ENCODE peak calls at places on chromosomes 11 and 22, in eight cellular contexts. One of them, this sample, is unnamed.

GRCh38 chr11:46200537-46201281 is 76.8 kb upstream of the CREB3L1 start:
- DNase-seq in GM12865: no peak
- DNase-seq in PC-9: no peak
- DNase-seq in gastrocnemius medialis: no peak
- DNase-seq in psoas muscle: no peak
- DNase-seq in tibial nerve: no peak
- DNase-seq in brain microvascular endothelial cell: no peak
- DNase-seq in esophagus squamous epithelium: no peak
- DNase-seq in this sample: no peak

GRCh38 chr11:96073536-96073935 is 149.6 kb upstream of the MTMR2 start:
- DNase-seq in GM12865: no peak
- DNase-seq in PC-9: no peak
- DNase-seq in gastrocnemius medialis: no peak
- DNase-seq in psoas muscle: no peak
- DNase-seq in tibial nerve: no peak
- DNase-seq in brain microvascular endothelial cell: no peak
- DNase-seq in esophagus squamous epithelium: no peak
- DNase-seq in this sample: peak

GRCh38 chr11:74311352-74311926 is at the start of gene P4HA3:
- DNase-seq in GM12865: peak
- DNase-seq in PC-9: no peak
- DNase-seq in gastrocnemius medialis: peak
- DNase-seq in psoas muscle: peak
- DNase-seq in tibial nerve: peak
- DNase-seq in brain microvascular endothelial cell: peak
- DNase-seq in esophagus squamous epithelium: no peak
- DNase-seq in this sample: no peak

GRCh38 chr11:77699425-77699824 is 61.8 kb upstream of the CLNS1A start:
- DNase-seq in GM12865: no peak
- DNase-seq in PC-9: no peak
- DNase-seq in gastrocnemius medialis: no peak
- DNase-seq in psoas muscle: no peak
- DNase-seq in tibial nerve: no peak
- DNase-seq in brain microvascular endothelial cell: no peak
- DNase-seq in esophagus squamous epithelium: no peak
- DNase-seq in this sample: no peak

GRCh38 chr22:38878001-38878400 is 6.0 kb upstream of the CBX6 start:
- DNase-seq in GM12865: no peak
- DNase-seq in PC-9: no peak
- DNase-seq in gastrocnemius medialis: no peak
- DNase-seq in psoas muscle: no peak
- DNase-seq in tibial nerve: no peak
- DNase-seq in brain microvascular endothelial cell: no peak
- DNase-seq in esophagus squamous epithelium: no peak
- DNase-seq in this sample: no peak

GRCh38 chr11:61777234-61778090 is 14.9 kb downstream of the TMEM258 start:
- DNase-seq in GM12865: no peak
- DNase-seq in PC-9: no peak
- DNase-seq in gastrocnemius medialis: no peak
- DNase-seq in psoas muscle: peak
- DNase-seq in tibial nerve: peak
- DNase-seq in brain microvascular endothelial cell: no peak
- DNase-seq in esophagus squamous epithelium: no peak
- DNase-seq in this sample: no peak

GRCh38 chr11:63613517-63614135 is 607 bp downstream of the PLAAT3 start:
- DNase-seq in GM12865: peak
- DNase-seq in PC-9: peak
- DNase-seq in gastrocnemius medialis: peak
- DNase-seq in psoas muscle: peak
- DNase-seq in tibial nerve: peak
- DNase-seq in brain microvascular endothelial cell: no peak
- DNase-seq in esophagus squamous epithelium: no peak
- DNase-seq in this sample: no peak

GRCh38 chr11:117458275-117459120 is 130.8 kb downstream of the CEP164 start:
- DNase-seq in GM12865: peak
- DNase-seq in PC-9: no peak
- DNase-seq in gastrocnemius medialis: no peak
- DNase-seq in psoas muscle: no peak
- DNase-seq in tibial nerve: no peak
- DNase-seq in brain microvascular endothelial cell: no peak
- DNase-seq in esophagus squamous epithelium: no peak
- DNase-seq in this sample: peak

GRCh38 chr22:42316988-42317387 is 46.5 kb upstream of the TCF20 start:
- DNase-seq in GM12865: peak
- DNase-seq in PC-9: no peak
- DNase-seq in gastrocnemius medialis: no peak
- DNase-seq in psoas muscle: peak
- DNase-seq in tibial nerve: peak
- DNase-seq in brain microvascular endothelial cell: no peak
- DNase-seq in esophagus squamous epithelium: no peak
- DNase-seq in this sample: peak

GRCh38 chr11:1654388-1655167 is 25.0 kb downstream of the KRTAP5-5 start:
- DNase-seq in GM12865: no peak
- DNase-seq in PC-9: no peak
- DNase-seq in gastrocnemius medialis: no peak
- DNase-seq in psoas muscle: no peak
- DNase-seq in tibial nerve: no peak
- DNase-seq in brain microvascular endothelial cell: no peak
- DNase-seq in esophagus squamous epithelium: no peak
- DNase-seq in this sample: no peak
- TF ChIP-seq CTCF in GM12865: no peak
- TF ChIP-seq CTCF in PC-9: no peak
- TF ChIP-seq CTCF in gastrocnemius medialis: no peak
- TF ChIP-seq CTCF in psoas muscle: no peak
- TF ChIP-seq CTCF in tibial nerve: no peak
- TF ChIP-seq CTCF in brain microvascular endothelial cell: no peak
- TF ChIP-seq CTCF in esophagus squamous epithelium: no peak
- TF ChIP-seq CTCF in this sample: no peak

DNA sequence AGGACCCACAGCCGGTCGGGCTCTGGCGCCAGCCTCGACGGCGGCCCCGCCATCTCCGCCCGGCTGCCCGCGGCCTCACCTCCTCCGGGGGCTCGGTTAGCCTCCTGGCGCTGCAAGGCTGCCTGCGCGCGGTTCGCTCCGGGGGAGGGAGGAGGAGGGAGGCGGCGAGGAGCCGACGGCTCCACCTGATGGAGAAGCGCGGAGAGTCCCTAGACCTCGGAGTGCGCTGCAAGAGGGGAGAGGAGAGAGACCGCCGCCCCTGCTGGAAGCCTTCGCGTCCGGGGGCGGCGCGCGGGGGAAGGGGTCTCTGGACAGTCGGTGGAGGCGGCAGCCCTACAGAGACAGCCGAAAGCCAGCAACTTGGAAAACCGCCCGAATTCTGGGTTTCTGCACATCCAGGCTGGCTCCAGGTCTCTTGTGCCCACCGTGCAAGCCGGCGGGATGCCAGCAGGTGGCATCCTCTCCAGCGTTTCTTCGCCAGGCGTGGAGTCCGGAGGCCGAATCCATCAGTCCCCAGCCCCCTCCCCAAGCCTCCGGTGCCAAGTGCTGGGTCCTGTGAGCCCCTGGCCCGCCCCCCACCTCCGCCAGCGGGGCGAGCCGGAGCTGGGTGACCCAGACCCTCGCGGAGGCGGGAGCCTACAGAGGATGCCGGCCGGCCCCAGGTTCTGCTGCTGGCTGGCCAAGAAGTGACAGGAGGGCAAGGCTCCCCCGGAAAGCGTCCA is 2.9 kb upstream of the KIRREL3 start:
- DNase-seq in GM12865: peak
- DNase-seq in PC-9: no peak
- DNase-seq in gastrocnemius medialis: no peak
- DNase-seq in psoas muscle: no peak
- DNase-seq in tibial nerve: no peak
- DNase-seq in brain microvascular endothelial cell: no peak
- DNase-seq in esophagus squamous epithelium: no peak
- DNase-seq in this sample: no peak
- TF ChIP-seq CTCF in GM12865: peak
- TF ChIP-seq CTCF in PC-9: no peak
- TF ChIP-seq CTCF in gastrocnemius medialis: no peak
- TF ChIP-seq CTCF in psoas muscle: no peak
- TF ChIP-seq CTCF in tibial nerve: no peak
- TF ChIP-seq CTCF in brain microvascular endothelial cell: peak
- TF ChIP-seq CTCF in esophagus squamous epithelium: no peak
- TF ChIP-seq CTCF in this sample: peak

GRCh38 chr11:2173150-2173693 is 1.6 kb upstream of the TH start:
- DNase-seq in GM12865: no peak
- DNase-seq in PC-9: no peak
- DNase-seq in gastrocnemius medialis: no peak
- DNase-seq in psoas muscle: no peak
- DNase-seq in tibial nerve: no peak
- DNase-seq in brain microvascular endothelial cell: no peak
- DNase-seq in esophagus squamous epithelium: no peak
- DNase-seq in this sample: no peak
- TF ChIP-seq CTCF in GM12865: peak
- TF ChIP-seq CTCF in PC-9: peak
- TF ChIP-seq CTCF in gastrocnemius medialis: no peak
- TF ChIP-seq CTCF in psoas muscle: no peak
- TF ChIP-seq CTCF in tibial nerve: no peak
- TF ChIP-seq CTCF in brain microvascular endothelial cell: peak
- TF ChIP-seq CTCF in esophagus squamous epithelium: no peak
- TF ChIP-seq CTCF in this sample: peak

GRCh38 chr22:35174398-35174797 is 82.9 kb upstream of the HMGXB4 start:
- DNase-seq in GM12865: no peak
- DNase-seq in PC-9: no peak
- DNase-seq in gastrocnemius medialis: no peak
- DNase-seq in psoas muscle: no peak
- DNase-seq in tibial nerve: no peak
- DNase-seq in brain microvascular endothelial cell: no peak
- DNase-seq in esophagus squamous epithelium: no peak
- DNase-seq in this sample: no peak

GRCh38 chr22:35173655-35174054 is 83.6 kb upstream of the HMGXB4 start:
- DNase-seq in GM12865: no peak
- DNase-seq in PC-9: no peak
- DNase-seq in gastrocnemius medialis: no peak
- DNase-seq in psoas muscle: no peak
- DNase-seq in tibial nerve: no peak
- DNase-seq in brain microvascular endothelial cell: no peak
- DNase-seq in esophagus squamous epithelium: no peak
- DNase-seq in this sample: no peak

GRCh38 chr22:35175392-35175791 is 81.9 kb upstream of the HMGXB4 start:
- DNase-seq in GM12865: no peak
- DNase-seq in PC-9: no peak
- DNase-seq in gastrocnemius medialis: no peak
- DNase-seq in psoas muscle: no peak
- DNase-seq in tibial nerve: no peak
- DNase-seq in brain microvascular endothelial cell: no peak
- DNase-seq in esophagus squamous epithelium: no peak
- DNase-seq in this sample: no peak

GRCh38 chr22:35178446-35178845 is 78.8 kb upstream of the HMGXB4 start:
- DNase-seq in GM12865: no peak
- DNase-seq in PC-9: no peak
- DNase-seq in gastrocnemius medialis: no peak
- DNase-seq in psoas muscle: no peak
- DNase-seq in tibial nerve: no peak
- DNase-seq in brain microvascular endothelial cell: no peak
- DNase-seq in esophagus squamous epithelium: no peak
- DNase-seq in this sample: no peak

GRCh38 chr22:35177811-35178210 is 79.5 kb upstream of the HMGXB4 start:
- DNase-seq in GM12865: no peak
- DNase-seq in PC-9: no peak
- DNase-seq in gastrocnemius medialis: no peak
- DNase-seq in psoas muscle: no peak
- DNase-seq in tibial nerve: no peak
- DNase-seq in brain microvascular endothelial cell: no peak
- DNase-seq in esophagus squamous epithelium: no peak
- DNase-seq in this sample: no peak
- TF ChIP-seq CTCF in GM12865: no peak
- TF ChIP-seq CTCF in PC-9: no peak
- TF ChIP-seq CTCF in gastrocnemius medialis: no peak
- TF ChIP-seq CTCF in psoas muscle: no peak
- TF ChIP-seq CTCF in tibial nerve: no peak
- TF ChIP-seq CTCF in brain microvascular endothelial cell: no peak
- TF ChIP-seq CTCF in esophagus squamous epithelium: no peak
- TF ChIP-seq CTCF in this sample: no peak

GRCh38 chr11:102289510-102290078 is 27.7 kb upstream of the BIRC3 start:
- DNase-seq in GM12865: no peak
- DNase-seq in PC-9: peak
- DNase-seq in gastrocnemius medialis: no peak
- DNase-seq in psoas muscle: no peak
- DNase-seq in tibial nerve: no peak
- DNase-seq in brain microvascular endothelial cell: no peak
- DNase-seq in esophagus squamous epithelium: no peak
- DNase-seq in this sample: no peak

GRCh38 chr11:102291831-102292230 is 25.5 kb upstream of the BIRC3 start:
- DNase-seq in GM12865: no peak
- DNase-seq in PC-9: no peak
- DNase-seq in gastrocnemius medialis: no peak
- DNase-seq in psoas muscle: no peak
- DNase-seq in tibial nerve: no peak
- DNase-seq in brain microvascular endothelial cell: no peak
- DNase-seq in esophagus squamous epithelium: no peak
- DNase-seq in this sample: no peak

GRCh38 chr11:102292951-102293350 is 24.3 kb upstream of the BIRC3 start:
- DNase-seq in GM12865: no peak
- DNase-seq in PC-9: no peak
- DNase-seq in gastrocnemius medialis: no peak
- DNase-seq in psoas muscle: no peak
- DNase-seq in tibial nerve: no peak
- DNase-seq in brain microvascular endothelial cell: no peak
- DNase-seq in esophagus squamous epithelium: no peak
- DNase-seq in this sample: no peak

GRCh38 chr11:102295045-102295444 is 22.2 kb upstream of the BIRC3 start:
- DNase-seq in GM12865: peak
- DNase-seq in PC-9: no peak
- DNase-seq in gastrocnemius medialis: no peak
- DNase-seq in psoas muscle: no peak
- DNase-seq in tibial nerve: no peak
- DNase-seq in brain microvascular endothelial cell: no peak
- DNase-seq in esophagus squamous epithelium: no peak
- DNase-seq in this sample: no peak

GRCh38 chr11:102293873-102294601 is 23.2 kb upstream of the BIRC3 start:
- DNase-seq in GM12865: peak
- DNase-seq in PC-9: peak
- DNase-seq in gastrocnemius medialis: no peak
- DNase-seq in psoas muscle: no peak
- DNase-seq in tibial nerve: no peak
- DNase-seq in brain microvascular endothelial cell: peak
- DNase-seq in esophagus squamous epithelium: no peak
- DNase-seq in this sample: no peak
- TF ChIP-seq CTCF in GM12865: peak
- TF ChIP-seq CTCF in PC-9: peak
- TF ChIP-seq CTCF in gastrocnemius medialis: peak
- TF ChIP-seq CTCF in psoas muscle: peak
- TF ChIP-seq CTCF in tibial nerve: peak
- TF ChIP-seq CTCF in brain microvascular endothelial cell: peak
- TF ChIP-seq CTCF in esophagus squamous epithelium: peak
- TF ChIP-seq CTCF in this sample: peak

This sample was measured in kidney epithelial cell.